ENCODE peak calls at places on chromosomes 11 and 22, in four cellular contexts. X, U, S and N are unnamed samples. For H3K4me1, the result is how much of the 10 kb centered on the place peaks cover.

GRCh38 chr11:128810784-128811514 is 56.1 kb downstream of the KCNJ1 start:
- DNase-seq in X (no peak), U (no peak), S (no peak), N (no peak)

GRCh38 chr11:100863080-100863581 is 176.0 kb downstream of the ARHGAP42 start:
- DNase-seq in X (no peak), U (no peak), S (no peak), N (peak)

GRCh38 chr11:9132203-9132878 is 40.9 kb upstream of the SCUBE2 start:
- DNase-seq in X (no peak), U (no peak), S (no peak), N (no peak)

GRCh38 chr11:102347526-102348331 is 715 bp downstream of the BIRC2 start:
- DNase-seq in X (no peak), U (no peak), S (no peak), N (peak)

GRCh38 chr22:21593406-21594232 is 26.1 kb downstream of the UBE2L3 start:
- DNase-seq in X (no peak), U (no peak), S (no peak), N (no peak)

GRCh38 chr11:6083129-6083528 is 24.4 kb upstream of the OR56B4 start:
- DNase-seq in X (no peak), U (no peak), S (no peak), N (no peak)

GRCh38 chr22:27124336-27125023 is 467.1 kb downstream of the MIAT start:
- DNase-seq in X (no peak), U (no peak), S (peak), N (no peak)

GRCh38 chr11:14764899-14765527 is 121.4 kb downstream of the PDE3B start:
- DNase-seq in X (no peak), U (no peak), S (no peak), N (no peak)

GRCh38 chr11:117829369-117829725 is 4.8 kb upstream of the FXYD2 start:
- DNase-seq in X (no peak), U (no peak), S (peak), N (no peak)

GRCh38 chr11:82733444-82734119 is at the start of gene FAM181B:
- DNase-seq in X (no peak), U (peak), S (peak), N (peak)

GRCh38 chr11:85182437-85183109 is 444.6 kb downstream of the DLG2 start:
- DNase-seq in X (no peak), U (no peak), S (no peak), N (no peak)

GRCh38 chr11:128398517-128399152 is 188.7 kb downstream of the ETS1 start:
- DNase-seq in X (no peak), U (no peak), S (no peak), N (no peak)

GRCh38 chr22:46061431-46062231 is 84.7 kb upstream of the WNT7B start:
- DNase-seq in X (no peak), U (no peak), S (peak), N (peak)

GRCh38 chr11:12602421-12602820 is 71.8 kb upstream of the TEAD1 start:
- DNase-seq in X (no peak), U (no peak), S (no peak), N (no peak)

GRCh38 chr11:47257178-47257517 is 648 bp upstream of the NR1H3 start:
- DNase-seq in X (no peak), U (no peak), S (no peak), N (no peak)

GRCh38 chr11:74123008-74123448 is 47.8 kb downstream of the C2CD3 start:
- DNase-seq in X (no peak), U (no peak), S (no peak), N (no peak)

GRCh38 chr11:5297671-5298070 is 4.1 kb downstream of the OR51B4 start:
- DNase-seq in X (no peak), U (no peak), S (no peak), N (no peak)

GRCh38 chr11:581342-581741 is 5.1 kb downstream of the PHRF1 start:
- DNase-seq in X (no peak), U (no peak), S (no peak), N (no peak)

GRCh38 chr11:102179366-102179765 is 69.1 kb downstream of the YAP1 start:
- DNase-seq in X (no peak), U (no peak), S (no peak), N (no peak)

GRCh38 chr11:32396991-32397390 is 38.3 kb downstream of the WT1 start:
- DNase-seq in X (no peak), U (no peak), S (no peak), N (no peak)

GRCh38 chr22:50129121-50129734 is 39.4 kb downstream of the MOV10L1 start:
- DNase-seq in X (no peak), U (no peak), S (no peak), N (no peak)

GRCh38 chr11:73980001-73980960 is 2.4 kb downstream of the UCP2 start:
- DNase-seq in X (no peak), U (no peak), S (no peak), N (no peak)

GRCh38 chr11:63694518-63694917 is 13.2 kb downstream of the RTN3 start:
- DNase-seq in X (no peak), U (no peak), S (no peak), N (no peak)

GRCh38 chr11:63699906-63700305 is 18.6 kb downstream of the RTN3 start:
- DNase-seq in X (no peak), U (no peak), S (no peak), N (no peak)

GRCh38 chr11:63698976-63699733 is 17.9 kb downstream of the RTN3 start:
- DNase-seq in X (no peak), U (no peak), S (no peak), N (no peak)
- TF ChIP-seq EP300 in X (no peak), U (no peak), S (no peak), N (no peak)

DNA sequence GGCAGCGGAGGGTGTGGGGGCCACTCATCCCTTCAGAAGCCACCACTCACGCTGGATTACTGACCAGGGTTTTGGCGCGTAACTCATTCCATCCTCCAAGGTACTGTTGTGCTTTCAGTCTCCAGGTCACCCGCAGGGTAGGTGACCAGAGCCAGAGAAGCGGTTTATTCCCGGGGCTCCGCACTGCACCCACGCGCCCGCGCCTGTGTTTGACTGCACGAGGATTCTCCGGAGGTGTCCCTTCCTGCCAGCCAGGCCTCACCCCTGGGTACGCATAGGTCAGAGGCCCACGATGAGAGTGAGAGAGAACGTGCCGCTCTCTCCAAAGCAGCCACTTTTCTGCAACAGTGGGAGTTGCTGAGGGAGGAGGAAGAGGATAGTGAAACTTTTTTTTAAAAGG is 55.5 kb downstream of the TRAF6 start:
- DNase-seq in X (no peak), U (no peak), S (peak), N (no peak)
- H3K4me1 ChIP-seq in X (under half), U (under half), S (under half), N (under half)

GRCh38 chr11:27699926-27700350 is 317 bp downstream of the BDNF start:
- DNase-seq in X (no peak), U (no peak), S (no peak), N (no peak)
- H3K4me3 ChIP-seq in X (peak), U (peak), S (peak), N (peak)

DNA sequence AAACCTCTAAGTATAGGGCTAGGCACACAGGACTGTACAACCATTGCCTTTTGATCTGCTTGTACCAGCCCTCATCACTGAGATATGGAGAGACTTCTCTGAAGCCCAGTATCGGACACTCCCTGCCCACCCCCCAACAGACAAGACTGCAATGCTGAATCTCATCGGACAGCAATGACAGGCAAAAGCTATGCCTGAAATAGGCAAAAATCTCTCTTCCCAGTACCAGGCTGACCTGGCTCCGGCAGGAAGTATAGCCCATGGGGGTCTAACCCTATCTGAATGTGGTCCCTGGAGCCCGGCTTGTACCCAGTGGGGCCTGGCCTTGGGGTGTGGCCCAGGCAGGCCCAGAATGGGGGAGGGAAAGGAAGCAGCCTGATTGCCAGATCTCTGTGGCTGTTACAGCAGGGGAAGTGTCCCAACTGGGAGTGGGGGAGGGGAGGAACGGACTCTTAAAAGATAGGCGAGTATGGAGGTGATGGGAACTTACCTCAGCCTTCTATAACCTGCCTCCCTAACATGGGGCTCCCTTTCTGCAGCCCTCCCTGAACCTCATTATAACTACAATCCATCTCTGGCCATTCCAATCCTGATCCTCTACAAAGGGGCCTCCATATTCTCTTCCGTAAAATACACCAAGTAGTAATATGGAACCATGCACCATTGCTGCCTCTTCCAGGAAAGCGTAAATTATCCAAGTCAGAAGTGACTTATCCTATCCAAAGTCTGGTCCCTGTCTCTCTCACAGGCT is 6.2 kb downstream of the RHOG start:
- DNase-seq in X (no peak), U (no peak), S (no peak), N (peak)
- TF ChIP-seq EP300 in X (no peak), U (no peak), S (no peak), N (peak)

DNA sequence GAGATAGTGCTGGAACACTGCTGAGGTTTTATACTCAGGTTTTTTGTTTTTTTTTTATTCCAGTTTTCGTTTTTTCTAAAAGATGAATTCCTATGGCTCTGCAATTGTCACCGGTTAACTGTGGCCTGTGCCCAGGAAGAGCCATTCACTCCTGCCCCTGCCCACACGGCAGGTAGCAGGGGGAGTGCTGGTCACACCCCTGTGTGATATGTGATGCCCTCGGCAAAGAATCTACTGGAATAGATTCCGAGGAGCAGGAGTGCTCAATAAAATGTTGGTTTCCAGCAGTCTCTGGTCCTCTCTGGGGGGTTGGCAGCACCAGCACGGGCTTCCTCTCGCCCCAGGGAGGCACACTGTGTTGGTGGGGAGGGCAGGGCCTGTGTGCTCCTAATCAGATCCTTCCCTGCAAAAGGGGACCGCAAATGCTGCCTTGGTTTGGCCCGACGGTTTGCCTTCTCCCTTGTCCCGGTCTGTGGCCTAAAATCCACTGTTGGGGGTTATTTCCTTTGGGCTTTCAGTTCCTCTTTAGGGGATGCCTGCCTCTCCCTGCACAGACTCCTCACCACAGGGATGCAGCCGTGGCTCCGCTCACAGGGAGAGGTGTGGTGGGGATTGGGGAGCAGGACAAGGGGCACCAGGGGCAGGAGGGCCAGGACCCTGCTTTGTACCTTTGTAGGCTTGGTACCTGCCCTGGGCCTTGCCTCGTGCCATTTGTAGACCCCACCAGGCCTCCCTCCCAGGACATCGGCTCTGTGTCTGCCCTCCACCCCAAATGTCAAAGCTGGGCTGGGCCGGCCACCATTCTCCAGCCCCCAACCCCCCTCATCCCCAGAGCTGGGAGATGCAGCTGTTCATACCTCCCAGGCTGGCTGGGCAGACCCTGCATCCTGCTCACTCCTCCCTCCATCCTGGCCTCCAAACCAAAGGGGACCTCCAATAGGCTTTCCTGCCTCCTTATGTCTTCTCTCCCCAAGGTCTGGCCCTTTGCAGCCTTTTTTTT is 13.5 kb downstream of the MCAT start:
- DNase-seq in X (no peak), U (no peak), S (no peak), N (no peak)
- H3K4me1 ChIP-seq in X (under half), U (under half), S (under half), N (under half)

DNA sequence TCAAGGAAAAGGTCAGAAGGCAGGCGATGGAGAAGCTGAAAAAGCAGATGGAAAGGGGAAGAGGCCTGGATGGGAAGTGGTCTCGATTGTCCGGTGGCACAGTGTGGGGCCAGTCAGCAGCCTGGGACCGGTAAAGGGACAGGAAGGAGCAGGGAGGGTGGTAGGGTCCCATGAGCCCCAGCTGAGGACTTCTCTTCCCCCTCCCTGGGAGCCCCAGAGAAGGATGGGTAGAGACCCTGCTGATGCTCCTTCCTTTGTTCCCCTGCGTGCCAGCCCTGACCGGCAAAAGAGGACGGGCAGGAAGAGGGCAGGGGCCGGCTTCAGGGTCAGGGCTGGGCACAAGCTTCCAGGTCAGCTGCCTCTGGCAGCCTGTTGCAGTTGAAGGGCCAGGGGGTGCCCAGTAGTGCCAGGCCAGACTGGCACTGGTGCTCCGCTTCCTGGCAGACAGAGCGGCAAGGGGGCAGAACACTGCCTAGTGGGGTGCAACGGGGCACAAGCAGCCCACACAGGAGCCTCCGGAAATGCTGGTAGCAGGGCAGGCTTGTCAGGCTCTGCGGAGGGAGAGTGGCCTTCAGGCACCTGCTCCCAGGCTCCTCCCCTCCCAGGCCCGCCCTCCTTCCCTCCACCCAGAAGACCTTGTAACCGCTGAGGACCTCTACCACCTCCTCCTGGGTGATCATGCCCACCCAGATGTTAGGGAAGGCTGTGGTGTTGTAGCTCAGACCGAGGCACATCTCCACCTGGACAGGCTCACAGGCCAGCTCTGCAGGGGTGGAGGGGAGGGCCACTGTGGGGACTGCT is 739 bp upstream of the C1QTNF5 start:
- DNase-seq in X (no peak), U (no peak), S (no peak), N (no peak)
- H3K4me3 ChIP-seq in X (peak), U (peak), S (no peak), N (no peak)

DNA sequence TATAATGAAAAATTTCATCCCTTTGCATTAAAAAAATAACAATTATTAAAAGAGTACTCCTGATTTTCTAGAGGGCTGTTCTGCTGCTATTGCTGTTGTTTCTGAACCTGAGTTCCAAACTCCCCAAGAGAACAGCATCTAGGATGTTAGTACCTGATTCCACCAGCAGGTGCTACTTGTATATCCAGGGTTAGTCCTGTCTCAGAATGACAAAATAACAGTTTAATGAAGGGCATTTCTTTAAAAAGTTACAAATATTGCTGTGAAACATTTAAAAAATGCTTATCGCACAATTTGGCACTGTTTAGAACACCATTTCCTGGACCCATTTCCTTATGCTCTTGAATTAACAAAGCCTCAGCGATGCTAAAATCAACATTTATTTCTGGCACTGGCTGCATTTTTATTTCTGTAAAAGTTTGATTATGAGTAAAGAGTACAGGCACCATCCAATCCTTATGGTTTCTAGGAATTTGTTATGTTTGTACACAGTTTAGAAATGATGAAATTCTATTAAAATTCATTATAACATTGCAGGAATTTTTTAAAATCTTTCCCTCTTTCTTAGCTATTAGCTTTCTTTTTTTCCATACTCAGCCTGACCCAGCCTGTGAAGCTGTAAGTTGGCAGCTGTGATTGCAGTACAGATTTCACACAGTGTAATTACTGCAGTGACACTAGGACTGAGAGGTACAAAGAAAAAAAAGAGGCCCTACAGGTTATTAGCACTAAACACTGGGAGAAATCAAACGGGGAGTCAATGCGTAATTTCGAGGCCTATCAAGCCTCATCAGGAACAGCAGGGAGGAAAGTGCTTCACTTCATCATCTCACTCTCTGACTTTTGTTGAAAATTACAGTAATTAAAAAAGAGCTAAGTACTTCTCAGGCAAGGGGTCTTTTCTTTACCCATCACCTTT is 208.8 kb downstream of the DCDC1 start:
- DNase-seq in X (no peak), U (no peak), S (no peak), N (no peak)
- TF ChIP-seq EP300 in X (no peak), U (no peak), S (no peak), N (no peak)

GRCh38 chr11:91174734-91175133 is 951.9 kb upstream of the CHORDC1 start:
- DNase-seq in X (no peak), U (no peak), S (no peak), N (no peak)
- H3K4me1 ChIP-seq in X (under half), U (under half), S (under half), N (under half)